ENCODE peak calls at places on chromosomes 12 and 14, in nine cellular contexts. H is heart left ventricle; P is transverse colon; Z is putamen; E is effector CD8-positive, alpha-beta T cell; C is adrenal gland; F is GM23248; Q is KBM-7; M is fibroblast of mammary gland. B is an unnamed sample.

GRCh38 chr12:127192391-127192790 is 1074.6 kb upstream of the TMEM132C start:
- DNase-seq in M (no peak), C (no peak), Z (no peak), E (no peak), Q (no peak), H (no peak), F (no peak), P (no peak), B (no peak)

GRCh38 chr12:125193798-125194562 is 128.7 kb downstream of the AACS start:
- DNase-seq in Z (no peak), M (peak; percentile 69), F (peak; percentile 58), Q (no peak), P (no peak), H (no peak), E (no peak), C (no peak), B (no peak)

GRCh38 chr12:15273896-15274295 is 48.4 kb upstream of the PTPRO start:
- DNase-seq in M (no peak), C (no peak), H (no peak), Q (no peak), F (no peak), E (no peak), Z (no peak), P (no peak), B (peak; percentile 7)

GRCh38 chr14:94362614-94363133 is 25.7 kb downstream of the SERPINA1 start:
- DNase-seq in P (no peak), Z (no peak), H (no peak), E (no peak), C (no peak), Q (no peak), M (no peak), F (no peak), B (no peak)

GRCh38 chr12:47905313-47905730 is 528 bp upstream of the VDR start:
- DNase-seq in Z (no peak), F (peak; percentile 53), Q (no peak), C (peak; percentile 74), H (peak; percentile 74), P (peak; percentile 84), M (no peak), E (no peak), B (no peak)

GRCh38 chr12:131536337-131536736 is 174.6 kb upstream of the SFSWAP start:
- DNase-seq in P (no peak), E (no peak), C (no peak), M (no peak), Q (no peak), H (no peak), F (no peak), Z (no peak), B (no peak)

GRCh38 chr12:91577586-91578539 is 395.2 kb upstream of the DCN start:
- DNase-seq in C (no peak), M (peak; percentile 55), E (no peak), H (no peak), Q (peak; percentile 9), F (peak; percentile 61), Z (no peak), P (no peak), B (peak; percentile 60)

GRCh38 chr14:102457491-102457890 is 52.1 kb downstream of the ANKRD9 start:
- DNase-seq in E (no peak), P (no peak), M (no peak), Q (no peak), F (no peak), C (no peak), Z (no peak), H (no peak), B (no peak)

GRCh38 chr12:79444089-79444488 is 246.7 kb downstream of the PAWR start:
- DNase-seq in M (peak; percentile 52), E (no peak), H (no peak), C (no peak), F (peak; percentile 53), Q (no peak), P (no peak), Z (no peak), B (peak; percentile 58)

GRCh38 chr14:57737598-57737997 is 128.3 kb downstream of the SLC35F4 start:
- DNase-seq in M (no peak), P (no peak), F (no peak), Q (no peak), E (no peak), C (no peak), H (no peak), Z (no peak), B (no peak)

GRCh38 chr12:122935318-122935717 is 30.9 kb downstream of the ABCB9 start:
- DNase-seq in E (no peak), F (no peak), H (peak; percentile 40), Z (no peak), P (no peak), C (no peak), Q (no peak), M (no peak), B (no peak)

GRCh38 chr12:117032593-117033381 is 66.4 kb downstream of the TESC start:
- DNase-seq in F (peak; percentile 66), E (no peak), Q (no peak), C (peak; percentile 7), P (no peak), H (no peak), Z (no peak), M (peak; percentile 9), B (no peak)

GRCh38 chr12:108724054-108724889 is 7.0 kb downstream of the CORO1C start:
- DNase-seq in M (peak; percentile 69), Z (no peak), C (peak; percentile 25), E (no peak), P (no peak), Q (peak; percentile 71), F (peak; percentile 68), H (no peak), B (peak; percentile 59)

GRCh38 chr12:16327963-16328362 is 19.5 kb upstream of the MGST1 start:
- DNase-seq in M (no peak), P (no peak), Q (no peak), E (no peak), C (no peak), H (no peak), Z (no peak), F (no peak), B (no peak)

GRCh38 chr14:56760164-56760914 is 49.9 kb downstream of the OTX2 start:
- DNase-seq in Z (no peak), P (no peak), C (no peak), H (no peak), F (no peak), M (no peak), Q (no peak), E (no peak), B (no peak)

GRCh38 chr14:37131205-37131604 is 41.2 kb downstream of the SLC25A21 start:
- DNase-seq in E (no peak), Z (peak; percentile 64), C (no peak), F (no peak), M (no peak), H (no peak), P (no peak), Q (no peak), B (no peak)

GRCh38 chr12:60205500-60205899 is 609.7 kb downstream of the SLC16A7 start:
- DNase-seq in E (no peak), P (no peak), C (no peak), F (peak; percentile 65), M (peak; percentile 34), Z (no peak), H (no peak), Q (no peak), B (peak; percentile 74)

GRCh38 chr14:86221000-86221399 is 691.1 kb downstream of the FLRT2 start:
- DNase-seq in P (no peak), F (no peak), M (no peak), Q (no peak), C (no peak), H (no peak), E (no peak), Z (no peak), B (peak; percentile 19)

GRCh38 chr12:26744697-26745440 is 88.1 kb downstream of the ITPR2 start:
- DNase-seq in Q (no peak), H (no peak), Z (no peak), P (no peak), C (no peak), M (peak; percentile 40), F (no peak), E (no peak), B (no peak)

GRCh38 chr12:75954076-75954475 is 77.5 kb downstream of the PHLDA1 start:
- DNase-seq in H (no peak), C (peak; percentile 20), E (no peak), Q (no peak), F (peak; percentile 99), M (peak; percentile 98), Z (no peak), P (no peak), B (peak; percentile 99)

GRCh38 chr14:71371711-71372396 is 464.6 kb downstream of the PCNX1 start:
- DNase-seq in P (no peak), Z (no peak), C (no peak), Q (no peak), F (peak; percentile 85), E (no peak), M (peak; percentile 80), H (no peak), B (peak; percentile 76)

GRCh38 chr14:99659333-99659741 is 14.4 kb downstream of the HHIPL1 start:
- DNase-seq in Z (no peak), C (no peak), Q (no peak), M (no peak), F (peak; percentile 21), E (no peak), H (peak; percentile 20), P (no peak), B (no peak)

GRCh38 chr12:48424644-48425043 is 47.7 kb upstream of the ANP32D start:
- DNase-seq in Z (no peak), P (no peak), Q (no peak), C (no peak), M (no peak), E (no peak), F (no peak), H (no peak), B (no peak)

GRCh38 chr12:79877246-79877645 is 57.7 kb downstream of the PPP1R12A start:
- DNase-seq in H (no peak), C (no peak), M (no peak), Z (no peak), Q (no peak), E (no peak), P (no peak), F (no peak), B (no peak)

GRCh38 chr14:36520601-36521525 is 831 bp upstream of the NKX2-1 start:
- DNase-seq in Z (no peak), M (peak; percentile 20), Q (peak; percentile 47), H (no peak), E (no peak), C (no peak), P (peak; percentile 30), F (peak; percentile 58), B (no peak)

GRCh38 chr14:61927521-61927920 is 165.3 kb downstream of the SNAPC1 start:
- DNase-seq in H (no peak), F (peak; percentile 83), C (no peak), P (no peak), E (no peak), Q (no peak), M (peak; percentile 19), Z (no peak), B (peak; percentile 98)

GRCh38 chr14:89337912-89338311 is 79.1 kb downstream of the FOXN3 start:
- DNase-seq in M (peak; percentile 70), E (no peak), Z (no peak), P (no peak), C (peak; percentile 59), Q (no peak), F (peak; percentile 40), H (no peak), B (no peak)

GRCh38 chr14:105430535-105430934 is 10.9 kb downstream of the MTA1 start:
- DNase-seq in E (no peak), Q (no peak), M (peak; percentile 58), Z (no peak), F (peak; percentile 66), C (peak; percentile 81), H (no peak), P (no peak), B (peak; percentile 32)

GRCh38 chr12:49632401-49632800 is 9.0 kb downstream of the PRPF40B start:
- DNase-seq in Z (no peak), P (no peak), C (no peak), E (no peak), M (no peak), H (peak; percentile 38), Q (no peak), F (no peak), B (no peak)

GRCh38 chr14:60509438-60510253 is 700 bp downstream of the SIX6 start:
- DNase-seq in F (no peak), Z (no peak), M (no peak), H (no peak), P (no peak), E (no peak), Q (no peak), C (no peak), B (no peak)

GRCh38 chr12:120064054-120064940 is 52.3 kb downstream of the RAB35 start:
- DNase-seq in P (no peak), C (no peak), H (no peak), Q (no peak), Z (no peak), F (no peak), E (no peak), M (no peak), B (no peak)